ENCODE peak calls at places on chromosomes 13 and 19, in six cellular contexts. G is IMR-90; Z is tibial artery; E is naive thymus-derived CD4-positive, alpha-beta T cell; X is CD8-positive, alpha-beta T cell; Y is CD8-positive, alpha-beta memory T cell. C is an unnamed sample.

GRCh38 chr13:66427330-66427990 is 802.7 kb downstream of the PCDH9 start:
- DNase-seq in G (no peak), Z (no peak), E (no peak), X (no peak), Y (no peak), C (no peak)

GRCh38 chr13:99425485-99426341 is 75.6 kb upstream of the TM9SF2 start:
- DNase-seq in G (no peak), Z (no peak), E (peak; percentile 59), X (peak; percentile 62), Y (no peak), C (no peak)

GRCh38 chr19:55322495-55322894 is 2.6 kb downstream of the TMEM150B start:
- DNase-seq in G (no peak), Z (no peak), E (no peak), X (no peak), Y (no peak), C (no peak)

GRCh38 chr19:49988433-49988832 is 27.5 kb upstream of the SIGLEC11 start:
- DNase-seq in G (peak; percentile 83), Z (no peak), E (no peak), X (no peak), Y (no peak), C (no peak)

GRCh38 chr19:29810504-29810871 is 1.3 kb upstream of the CCNE1 start:
- DNase-seq in G (peak; percentile 33), Z (no peak), E (peak; percentile 13), X (no peak), Y (no peak), C (no peak)

GRCh38 chr13:79631260-79631659 is 150.3 kb downstream of the NDFIP2 start:
- DNase-seq in G (peak; percentile 49), Z (no peak), E (no peak), X (no peak), Y (no peak), C (no peak)

GRCh38 chr19:3324405-3324856 is 42.0 kb upstream of the NFIC start:
- DNase-seq in G (no peak), Z (peak; percentile 47), E (peak; percentile 68), X (peak; percentile 68), Y (peak; percentile 63), C (peak; percentile 60)

GRCh38 chr13:33543089-33543459 is 257.5 kb upstream of the STARD13 start:
- DNase-seq in G (no peak), Z (no peak), E (no peak), X (no peak), Y (no peak), C (no peak)

GRCh38 chr19:3842948-3843347 is 25.9 kb downstream of the ZFR2 start:
- DNase-seq in G (no peak), Z (no peak), E (no peak), X (no peak), Y (no peak), C (no peak)

GRCh38 chr13:31605076-31605858 is 134.1 kb upstream of the RXFP2 start:
- DNase-seq in G (no peak), Z (no peak), E (no peak), X (no peak), Y (no peak), C (no peak)

GRCh38 chr19:16167055-16167454 is 6.3 kb downstream of the CIB3 start:
- DNase-seq in G (no peak), Z (no peak), E (no peak), X (no peak), Y (no peak), C (no peak)
- H3K27ac ChIP-seq in G (no peak overlapping the region), Z (no peak overlapping the region), E (no peak overlapping the region), X (no peak overlapping the region), Y (no peak overlapping the region), C (no peak overlapping the region)

GRCh38 chr13:76570485-76570884 is 315.7 kb downstream of the KCTD12 start:
- DNase-seq in G (no peak), Z (no peak), E (no peak), X (no peak), Y (no peak), C (no peak)
- H3K4me3 ChIP-seq in G (no peak overlapping the region), Z (no peak overlapping the region), E (no peak overlapping the region), X (no peak overlapping the region), Y (no peak overlapping the region), C (no peak overlapping the region)

GRCh38 chr19:58265100-58265499 is 13.7 kb upstream of the ZNF8 start:
- DNase-seq in G (no peak), Z (no peak), E (no peak), X (no peak), Y (no peak), C (no peak)

GRCh38 chr19:58262922-58263296 is 15.8 kb upstream of the ZNF8 start:
- DNase-seq in G (no peak), Z (no peak), E (no peak), X (no peak), Y (no peak), C (no peak)

GRCh38 chr19:58268344-58268743 is 10.4 kb upstream of the ZNF8 start:
- DNase-seq in G (no peak), Z (no peak), E (no peak), X (no peak), Y (no peak), C (no peak)
- H3K9me3 ChIP-seq in G (peaks cover 91% of the 10 kb centered on the region), Z (peaks cover 34% of the 10 kb centered on the region), E (peaks cover 41% of the 10 kb centered on the region), X (peaks cover 43% of the 10 kb centered on the region), Y (peaks cover 61% of the 10 kb centered on the region), C (peaks cover 52% of the 10 kb centered on the region)

GRCh38 chr13:71499235-71499634 is 367.8 kb downstream of the DACH1 start:
- DNase-seq in G (no peak), Z (no peak), E (no peak), X (no peak), Y (no peak), C (no peak)

DNA sequence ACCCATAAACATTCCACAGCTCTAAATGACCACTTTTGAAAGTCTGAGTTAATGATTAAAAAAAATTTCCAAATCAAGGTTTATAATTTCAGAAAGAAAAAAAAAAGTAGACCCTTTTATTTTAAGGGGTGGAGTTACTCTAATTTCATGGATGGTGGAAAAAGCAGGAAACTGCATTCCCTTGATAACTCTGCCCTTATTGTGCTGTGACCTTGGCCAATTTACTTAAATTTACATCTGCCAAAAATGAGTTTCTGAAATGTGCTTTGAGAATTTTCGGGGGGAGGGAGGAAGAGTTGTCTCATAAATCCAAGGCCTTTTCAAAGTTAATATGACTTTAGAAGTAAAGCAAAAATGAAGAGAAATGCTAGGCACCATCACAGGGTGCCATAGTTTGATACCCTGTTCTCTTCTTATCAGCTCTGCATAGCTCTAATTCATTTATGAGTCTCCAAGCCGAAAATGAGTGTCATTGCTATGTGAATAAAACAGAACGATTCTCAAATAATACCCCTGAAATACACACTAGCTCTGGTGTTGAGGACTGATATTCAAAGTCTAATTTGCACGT is 367.0 kb downstream of the DACH1 start:
- DNase-seq in G (no peak), Z (no peak), E (no peak), X (no peak), Y (no peak), C (no peak)
- H3K27ac ChIP-seq in G (no peak overlapping the region), Z (no peak overlapping the region), E (no peak overlapping the region), X (no peak overlapping the region), Y (no peak overlapping the region), C (no peak overlapping the region)

DNA sequence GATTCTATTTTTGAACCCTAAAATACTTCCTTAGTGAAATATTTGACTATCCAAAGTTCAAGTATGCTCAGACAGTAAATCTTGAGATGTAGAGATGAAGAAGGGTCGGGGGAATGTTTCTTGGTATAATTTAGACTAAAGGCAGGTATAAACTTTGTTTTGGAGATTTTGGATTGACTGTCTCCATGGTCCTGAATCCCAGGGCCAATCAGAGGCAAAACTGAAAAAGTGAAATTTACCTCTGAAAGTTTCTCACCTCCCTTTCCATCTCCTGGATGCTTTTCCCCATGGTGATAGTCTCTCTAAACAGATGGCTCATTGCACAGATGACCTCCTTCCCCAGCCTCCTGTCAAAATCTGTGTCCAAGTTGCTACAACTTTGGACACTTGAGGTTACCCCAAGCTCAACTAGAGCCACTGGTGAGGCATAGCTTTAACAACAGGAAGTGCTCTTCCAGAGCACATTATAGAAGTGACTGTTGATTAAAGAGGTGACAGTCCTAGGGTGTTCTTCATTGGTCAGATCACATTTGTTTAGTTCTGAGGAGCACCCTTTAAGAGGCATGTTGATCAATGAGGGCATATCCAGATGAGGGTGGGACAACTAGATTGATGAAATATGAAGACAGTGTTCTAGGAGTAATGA is 128.4 kb downstream of the AKAP11 start:
- DNase-seq in G (no peak), Z (no peak), E (no peak), X (no peak), Y (no peak), C (no peak)
- H3K4me3 ChIP-seq in G (no peak overlapping the region), Z (no peak overlapping the region), E (no peak overlapping the region), X (no peak overlapping the region), Y (no peak overlapping the region), C (no peak overlapping the region)

DNA sequence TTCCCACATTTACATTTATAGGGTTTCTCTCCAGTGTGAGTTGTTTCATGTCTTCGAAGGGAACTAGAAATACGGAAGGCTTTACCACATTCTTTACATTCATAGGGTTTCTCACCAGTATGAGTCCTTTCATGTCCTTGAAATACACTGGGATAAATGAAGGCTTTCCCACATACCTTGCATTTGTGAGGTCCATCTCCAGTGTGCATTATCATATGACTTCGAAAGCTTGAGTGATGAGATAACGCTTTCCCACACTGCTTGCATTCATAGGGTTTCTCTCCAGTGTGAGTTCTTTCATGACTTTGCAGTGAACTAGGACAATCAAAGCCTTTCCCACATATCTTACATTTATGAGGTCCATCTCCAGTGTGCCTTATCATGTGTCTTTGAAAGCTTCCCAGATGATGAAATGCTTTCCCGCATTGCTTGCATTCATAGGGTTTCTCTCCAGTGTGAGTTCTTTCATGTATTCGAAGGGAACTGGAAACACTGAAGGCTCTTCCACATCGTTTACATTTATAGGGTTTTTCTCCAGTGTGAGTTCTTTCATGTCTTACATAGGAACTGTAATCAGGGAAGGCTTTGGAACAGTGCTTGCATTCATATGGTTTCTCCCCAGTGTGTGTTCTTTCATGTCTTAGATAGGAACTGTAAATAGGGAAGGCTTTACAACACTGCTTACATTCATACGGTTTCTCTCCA is 15.1 kb downstream of the ZNF442 start:
- DNase-seq in G (no peak), Z (no peak), E (no peak), X (no peak), Y (no peak), C (no peak)
- H3K9me3 ChIP-seq in G (peaks cover 58% of the 10 kb centered on the region), Z (peaks cover 10% of the 10 kb centered on the region), E (peaks cover 14% of the 10 kb centered on the region), X (peaks cover 46% of the 10 kb centered on the region), Y (peaks cover 32% of the 10 kb centered on the region), C (peaks cover 74% of the 10 kb centered on the region)

C was measured in CD4-positive, CD25-positive, alpha-beta regulatory T cell.